ENCODE peak calls at places on chromosomes 16 and 17, in seven cellular contexts. One of them, this sample, is unnamed.

GRCh38 chr16:24950275-24950674 is 64.9 kb downstream of the ARHGAP17 start:
- DNase-seq in Peyer's patch: no peak
- DNase-seq in AG04449: peak; percentile 19
- DNase-seq in SK-N-SH: no peak
- DNase-seq in heart right ventricle: no peak
- DNase-seq in fibroblast of pulmonary artery: peak; percentile 49
- DNase-seq in foreskin fibroblast: peak; percentile 28
- DNase-seq in this sample: no peak

GRCh38 chr17:17876959-17877547 is 40.3 kb upstream of the SREBF1 start:
- DNase-seq in fibroblast of pulmonary artery: peak; percentile 71
- DNase-seq in Peyer's patch: no peak
- DNase-seq in AG04449: no peak
- DNase-seq in foreskin fibroblast: peak; percentile 50
- DNase-seq in heart right ventricle: peak; percentile 50
- DNase-seq in SK-N-SH: no peak
- DNase-seq in this sample: no peak

GRCh38 chr17:67441052-67441738 is 64.1 kb downstream of the PITPNC1 start:
- DNase-seq in foreskin fibroblast: peak; percentile 88
- DNase-seq in SK-N-SH: no peak
- DNase-seq in AG04449: no peak
- DNase-seq in Peyer's patch: no peak
- DNase-seq in heart right ventricle: peak; percentile 21
- DNase-seq in fibroblast of pulmonary artery: peak; percentile 61
- DNase-seq in this sample: peak; percentile 11

GRCh38 chr17:61570118-61570517 is 20.9 kb downstream of the NACA2 start:
- DNase-seq in foreskin fibroblast: no peak
- DNase-seq in fibroblast of pulmonary artery: peak; percentile 16
- DNase-seq in heart right ventricle: no peak
- DNase-seq in SK-N-SH: no peak
- DNase-seq in AG04449: no peak
- DNase-seq in Peyer's patch: no peak
- DNase-seq in this sample: no peak

GRCh38 chr17:32697728-32698625 is 178.9 kb downstream of the MYO1D start:
- DNase-seq in foreskin fibroblast: no peak
- DNase-seq in fibroblast of pulmonary artery: no peak
- DNase-seq in Peyer's patch: no peak
- DNase-seq in AG04449: no peak
- DNase-seq in SK-N-SH: no peak
- DNase-seq in heart right ventricle: no peak
- DNase-seq in this sample: no peak

GRCh38 chr16:12903325-12904040 is 2.1 kb downstream of the SHISA9 start:
- DNase-seq in AG04449: no peak
- DNase-seq in heart right ventricle: no peak
- DNase-seq in SK-N-SH: peak; percentile 36
- DNase-seq in fibroblast of pulmonary artery: no peak
- DNase-seq in Peyer's patch: no peak
- DNase-seq in foreskin fibroblast: no peak
- DNase-seq in this sample: no peak

GRCh38 chr16:86357950-86358349 is 152.4 kb upstream of the FOXF1 start:
- DNase-seq in foreskin fibroblast: no peak
- DNase-seq in fibroblast of pulmonary artery: no peak
- DNase-seq in SK-N-SH: no peak
- DNase-seq in Peyer's patch: no peak
- DNase-seq in AG04449: no peak
- DNase-seq in heart right ventricle: no peak
- DNase-seq in this sample: no peak

GRCh38 chr17:1116602-1117001 is 63.2 kb downstream of the ABR start:
- DNase-seq in Peyer's patch: no peak
- DNase-seq in SK-N-SH: no peak
- DNase-seq in heart right ventricle: no peak
- DNase-seq in foreskin fibroblast: no peak
- DNase-seq in AG04449: no peak
- DNase-seq in fibroblast of pulmonary artery: no peak
- DNase-seq in this sample: no peak

GRCh38 chr17:80931421-80932265 is 60.0 kb upstream of the CHMP6 start:
- DNase-seq in Peyer's patch: peak; percentile 10
- DNase-seq in SK-N-SH: no peak
- DNase-seq in AG04449: peak; percentile 44
- DNase-seq in fibroblast of pulmonary artery: peak; percentile 48
- DNase-seq in foreskin fibroblast: peak; percentile 63
- DNase-seq in heart right ventricle: no peak
- DNase-seq in this sample: peak; percentile 65

GRCh38 chr16:138049-138417 is 440 bp downstream of the NPRL3 start:
- DNase-seq in Peyer's patch: peak; percentile 57
- DNase-seq in heart right ventricle: peak; percentile 12
- DNase-seq in SK-N-SH: peak; percentile 76
- DNase-seq in fibroblast of pulmonary artery: no peak
- DNase-seq in AG04449: no peak
- DNase-seq in foreskin fibroblast: no peak
- DNase-seq in this sample: no peak

GRCh38 chr16:82184213-82184612 is 14.2 kb upstream of the MPHOSPH6 start:
- DNase-seq in Peyer's patch: no peak
- DNase-seq in AG04449: no peak
- DNase-seq in foreskin fibroblast: peak; percentile 10
- DNase-seq in heart right ventricle: no peak
- DNase-seq in fibroblast of pulmonary artery: no peak
- DNase-seq in SK-N-SH: no peak
- DNase-seq in this sample: no peak

GRCh38 chr16:899678-900060 is 71.1 kb downstream of the LMF1 start:
- DNase-seq in heart right ventricle: no peak
- DNase-seq in Peyer's patch: no peak
- DNase-seq in SK-N-SH: no peak
- DNase-seq in AG04449: no peak
- DNase-seq in fibroblast of pulmonary artery: no peak
- DNase-seq in foreskin fibroblast: no peak
- DNase-seq in this sample: no peak

GRCh38 chr17:64107517-64108235 is 22.3 kb downstream of the ERN1 start:
- DNase-seq in foreskin fibroblast: no peak
- DNase-seq in Peyer's patch: no peak
- DNase-seq in heart right ventricle: no peak
- DNase-seq in AG04449: no peak
- DNase-seq in fibroblast of pulmonary artery: no peak
- DNase-seq in SK-N-SH: no peak
- DNase-seq in this sample: no peak

GRCh38 chr16:64742560-64742959 is 379.3 kb downstream of the CDH11 start:
- DNase-seq in foreskin fibroblast: no peak
- DNase-seq in Peyer's patch: no peak
- DNase-seq in SK-N-SH: no peak
- DNase-seq in heart right ventricle: no peak
- DNase-seq in fibroblast of pulmonary artery: no peak
- DNase-seq in AG04449: no peak
- DNase-seq in this sample: no peak

GRCh38 chr17:57762375-57762916 is 17.3 kb upstream of the CCDC182 start:
- DNase-seq in Peyer's patch: no peak
- DNase-seq in SK-N-SH: peak; percentile 73
- DNase-seq in AG04449: no peak
- DNase-seq in fibroblast of pulmonary artery: no peak
- DNase-seq in foreskin fibroblast: no peak
- DNase-seq in heart right ventricle: no peak
- DNase-seq in this sample: no peak

GRCh38 chr17:57772774-57773173 is 27.7 kb upstream of the CCDC182 start:
- DNase-seq in Peyer's patch: no peak
- DNase-seq in heart right ventricle: no peak
- DNase-seq in fibroblast of pulmonary artery: no peak
- DNase-seq in AG04449: no peak
- DNase-seq in foreskin fibroblast: no peak
- DNase-seq in SK-N-SH: no peak
- DNase-seq in this sample: no peak

GRCh38 chr17:57761887-57762286 is 16.8 kb upstream of the CCDC182 start:
- DNase-seq in AG04449: no peak
- DNase-seq in foreskin fibroblast: no peak
- DNase-seq in fibroblast of pulmonary artery: no peak
- DNase-seq in Peyer's patch: no peak
- DNase-seq in SK-N-SH: no peak
- DNase-seq in heart right ventricle: no peak
- DNase-seq in this sample: no peak

GRCh38 chr17:57766307-57766943 is 21.3 kb upstream of the CCDC182 start:
- DNase-seq in Peyer's patch: no peak
- DNase-seq in fibroblast of pulmonary artery: no peak
- DNase-seq in AG04449: no peak
- DNase-seq in heart right ventricle: no peak
- DNase-seq in SK-N-SH: no peak
- DNase-seq in foreskin fibroblast: no peak
- DNase-seq in this sample: no peak

GRCh38 chr17:57767561-57767960 is 22.5 kb upstream of the CCDC182 start:
- DNase-seq in heart right ventricle: no peak
- DNase-seq in AG04449: no peak
- DNase-seq in foreskin fibroblast: no peak
- DNase-seq in fibroblast of pulmonary artery: no peak
- DNase-seq in SK-N-SH: no peak
- DNase-seq in Peyer's patch: no peak
- DNase-seq in this sample: no peak
- TF ChIP-seq CTCF in heart right ventricle: no peak
- TF ChIP-seq CTCF in AG04449: no peak
- TF ChIP-seq CTCF in foreskin fibroblast: no peak
- TF ChIP-seq CTCF in fibroblast of pulmonary artery: no peak
- TF ChIP-seq CTCF in SK-N-SH: no peak
- TF ChIP-seq CTCF in Peyer's patch: no peak
- TF ChIP-seq CTCF in this sample: no peak

DNA sequence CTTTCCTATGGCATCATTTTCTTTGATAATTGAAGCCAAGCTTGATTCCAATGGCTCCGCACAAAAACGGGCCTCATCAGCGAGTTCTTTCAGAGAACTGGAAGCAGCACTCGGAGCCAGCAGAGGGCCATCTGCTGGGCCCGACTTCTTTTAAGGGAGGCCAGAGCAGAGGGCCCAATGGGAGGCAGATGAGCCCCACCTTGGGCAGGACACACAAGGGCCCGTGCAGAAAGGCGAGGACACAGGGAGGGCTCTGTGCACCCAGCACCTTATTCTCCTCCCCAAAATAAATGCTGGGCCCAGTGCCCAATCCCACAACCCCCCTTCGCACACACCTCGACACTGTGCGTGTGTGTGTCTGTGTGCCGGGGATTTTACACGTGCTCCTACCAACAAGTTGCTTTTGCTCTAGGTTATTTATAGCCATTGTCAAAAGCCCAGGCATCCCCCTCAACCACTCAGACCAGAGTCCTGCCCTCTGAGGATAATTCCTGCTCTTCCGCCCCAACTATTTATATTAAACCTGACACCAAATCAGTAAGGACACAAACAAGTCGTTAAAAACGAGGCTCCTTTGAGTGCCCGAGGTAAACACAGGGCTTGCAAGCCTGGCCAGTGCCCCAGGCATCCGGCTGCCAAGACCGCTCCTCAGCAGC is 6.8 kb downstream of the AXIN2 start:
- DNase-seq in AG04449: no peak
- DNase-seq in fibroblast of pulmonary artery: no peak
- DNase-seq in Peyer's patch: no peak
- DNase-seq in SK-N-SH: no peak
- DNase-seq in heart right ventricle: peak; percentile 66
- DNase-seq in foreskin fibroblast: no peak
- DNase-seq in this sample: no peak
- TF ChIP-seq CTCF in AG04449: peak; percentile 21
- TF ChIP-seq CTCF in fibroblast of pulmonary artery: no peak
- TF ChIP-seq CTCF in Peyer's patch: no peak
- TF ChIP-seq CTCF in SK-N-SH: peak; percentile 22
- TF ChIP-seq CTCF in heart right ventricle: no peak
- TF ChIP-seq CTCF in foreskin fibroblast: peak; percentile 33
- TF ChIP-seq CTCF in this sample: peak; percentile 54

GRCh38 chr17:49090885-49091594 is 41.5 kb upstream of the B4GALNT2 start:
- DNase-seq in heart right ventricle: no peak
- DNase-seq in fibroblast of pulmonary artery: no peak
- DNase-seq in SK-N-SH: no peak
- DNase-seq in foreskin fibroblast: no peak
- DNase-seq in Peyer's patch: no peak
- DNase-seq in AG04449: no peak
- DNase-seq in this sample: no peak
- TF ChIP-seq CTCF in heart right ventricle: no peak
- TF ChIP-seq CTCF in fibroblast of pulmonary artery: no peak
- TF ChIP-seq CTCF in SK-N-SH: no peak
- TF ChIP-seq CTCF in foreskin fibroblast: no peak
- TF ChIP-seq CTCF in Peyer's patch: no peak
- TF ChIP-seq CTCF in AG04449: no peak
- TF ChIP-seq CTCF in this sample: no peak

DNA sequence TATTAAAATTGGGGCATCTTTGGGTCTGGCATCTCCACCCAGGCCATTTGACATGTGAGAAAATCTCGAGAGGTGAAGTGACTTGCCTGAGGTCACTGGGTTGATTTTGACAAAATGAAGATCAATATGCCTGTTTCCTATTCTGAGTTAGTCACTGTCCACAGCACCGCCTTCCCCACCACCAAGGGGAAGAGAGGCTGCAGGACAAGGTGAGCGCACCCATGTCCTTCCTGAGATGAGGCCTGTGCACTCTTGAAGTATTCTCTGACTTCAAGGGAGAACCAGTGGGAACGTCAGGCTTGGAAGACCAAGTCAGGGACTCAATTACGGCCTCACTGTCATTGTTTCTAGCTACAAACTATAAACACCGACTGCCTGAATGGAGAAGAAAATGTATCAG is 49.9 kb upstream of the WSB1 start:
- DNase-seq in heart right ventricle: no peak
- DNase-seq in Peyer's patch: no peak
- DNase-seq in fibroblast of pulmonary artery: no peak
- DNase-seq in SK-N-SH: no peak
- DNase-seq in foreskin fibroblast: no peak
- DNase-seq in AG04449: no peak
- DNase-seq in this sample: no peak
- TF ChIP-seq CTCF in heart right ventricle: no peak
- TF ChIP-seq CTCF in Peyer's patch: no peak
- TF ChIP-seq CTCF in fibroblast of pulmonary artery: no peak
- TF ChIP-seq CTCF in SK-N-SH: no peak
- TF ChIP-seq CTCF in foreskin fibroblast: no peak
- TF ChIP-seq CTCF in AG04449: no peak
- TF ChIP-seq CTCF in this sample: no peak

GRCh38 chr16:66272461-66272860 is 94.0 kb upstream of the CDH5 start:
- DNase-seq in Peyer's patch: no peak
- DNase-seq in SK-N-SH: no peak
- DNase-seq in foreskin fibroblast: no peak
- DNase-seq in heart right ventricle: no peak
- DNase-seq in AG04449: no peak
- DNase-seq in fibroblast of pulmonary artery: no peak
- DNase-seq in this sample: no peak

GRCh38 chr16:66273036-66273435 is 93.5 kb upstream of the CDH5 start:
- DNase-seq in foreskin fibroblast: no peak
- DNase-seq in Peyer's patch: no peak
- DNase-seq in SK-N-SH: no peak
- DNase-seq in AG04449: no peak
- DNase-seq in heart right ventricle: no peak
- DNase-seq in fibroblast of pulmonary artery: no peak
- DNase-seq in this sample: no peak

GRCh38 chr16:66273644-66274334 is 92.7 kb upstream of the CDH5 start:
- DNase-seq in AG04449: no peak
- DNase-seq in fibroblast of pulmonary artery: peak; percentile 44
- DNase-seq in heart right ventricle: no peak
- DNase-seq in Peyer's patch: no peak
- DNase-seq in SK-N-SH: no peak
- DNase-seq in foreskin fibroblast: no peak
- DNase-seq in this sample: no peak

GRCh38 chr16:66275795-66276428 is 90.6 kb upstream of the CDH5 start:
- DNase-seq in AG04449: no peak
- DNase-seq in Peyer's patch: peak; percentile 15
- DNase-seq in fibroblast of pulmonary artery: peak; percentile 87
- DNase-seq in SK-N-SH: peak; percentile 55
- DNase-seq in heart right ventricle: no peak
- DNase-seq in foreskin fibroblast: no peak
- DNase-seq in this sample: no peak

GRCh38 chr16:66274335-66275110 is 92.0 kb upstream of the CDH5 start:
- DNase-seq in heart right ventricle: no peak
- DNase-seq in Peyer's patch: no peak
- DNase-seq in AG04449: no peak
- DNase-seq in SK-N-SH: peak; percentile 45
- DNase-seq in fibroblast of pulmonary artery: peak; percentile 71
- DNase-seq in foreskin fibroblast: no peak
- DNase-seq in this sample: no peak
- TF ChIP-seq CTCF in heart right ventricle: peak; percentile 27
- TF ChIP-seq CTCF in Peyer's patch: peak; percentile 22
- TF ChIP-seq CTCF in AG04449: no peak
- TF ChIP-seq CTCF in SK-N-SH: peak; percentile 58
- TF ChIP-seq CTCF in fibroblast of pulmonary artery: peak; percentile 55
- TF ChIP-seq CTCF in foreskin fibroblast: peak; percentile 14
- TF ChIP-seq CTCF in this sample: peak; percentile 34

GRCh38 chr17:74814453-74814852 is 38.3 kb upstream of the NAT9 start:
- DNase-seq in AG04449: no peak
- DNase-seq in Peyer's patch: no peak
- DNase-seq in foreskin fibroblast: no peak
- DNase-seq in fibroblast of pulmonary artery: no peak
- DNase-seq in SK-N-SH: peak; percentile 72
- DNase-seq in heart right ventricle: no peak
- DNase-seq in this sample: no peak
- TF ChIP-seq CTCF in AG04449: no peak
- TF ChIP-seq CTCF in Peyer's patch: no peak
- TF ChIP-seq CTCF in foreskin fibroblast: no peak
- TF ChIP-seq CTCF in fibroblast of pulmonary artery: no peak
- TF ChIP-seq CTCF in SK-N-SH: peak; percentile 31
- TF ChIP-seq CTCF in heart right ventricle: no peak
- TF ChIP-seq CTCF in this sample: no peak